ENCODE peak calls at places on chromosomes 2 and 18, in six cellular contexts. V, T, R, I, D and X are unnamed samples.
A peak's percentile ranks its signal among the peaks of the same experiment; 100 is the strongest.

GRCh38 chr2:30398488-30398887 is 48.6 kb upstream of the LCLAT1 start:
- DNase-seq in I (no peak), T (peak; percentile 55), D (no peak), V (peak; percentile 60), R (no peak), X (no peak)

GRCh38 chr2:128625966-128626757 is 307.5 kb upstream of the HS6ST1 start:
- DNase-seq in D (no peak), R (no peak), V (no peak), T (no peak), I (no peak), X (no peak)

GRCh38 chr2:202161106-202161836 is 77.1 kb downstream of the SUMO1 start:
- DNase-seq in V (no peak), I (no peak), T (no peak), D (no peak), R (peak; percentile 25), X (no peak)

GRCh38 chr2:186887107-186888090 is 38.4 kb upstream of the ZSWIM2 start:
- DNase-seq in R (no peak), V (no peak), T (no peak), D (no peak), I (no peak), X (no peak)

GRCh38 chr18:56433919-56434318 is 204.5 kb downstream of the TXNL1 start:
- DNase-seq in D (no peak), V (no peak), I (peak; percentile 44), T (no peak), R (peak; percentile 7), X (no peak)

GRCh38 chr2:224780096-224780495 is 63.9 kb upstream of the CCDC195 start:
- DNase-seq in I (no peak), T (no peak), V (no peak), R (no peak), D (no peak), X (no peak)

GRCh38 chr2:219325136-219325535 is 7.4 kb downstream of the RESP18 start:
- DNase-seq in T (no peak), I (no peak), R (no peak), D (no peak), V (no peak), X (no peak)

GRCh38 chr2:228549390-228550007 is 368.0 kb upstream of the SPHKAP start:
- DNase-seq in V (peak; percentile 64), R (no peak), D (no peak), I (no peak), T (no peak), X (no peak)

GRCh38 chr2:218257390-218257981 is 3.3 kb upstream of the GPBAR1 start:
- DNase-seq in V (no peak), I (peak; percentile 91), D (no peak), T (no peak), R (peak; percentile 45), X (peak; percentile 52)

GRCh38 chr2:120469486-120469885 is 123.5 kb downstream of the INHBB start:
- DNase-seq in I (no peak), R (no peak), T (no peak), D (no peak), V (no peak), X (no peak)

GRCh38 chr2:223221120-223221859 is 169.3 kb downstream of the KCNE4 start:
- DNase-seq in V (no peak), I (peak; percentile 26), T (no peak), D (no peak), R (no peak), X (no peak)

GRCh38 chr2:158359846-158360245 is 96.7 kb downstream of the CCDC148 start:
- DNase-seq in R (peak; percentile 92), V (peak; percentile 64), D (peak; percentile 1), I (peak; percentile 45), T (peak; percentile 59), X (no peak)

GRCh38 chr2:51413726-51414125 is 381.8 kb upstream of the NRXN1 start:
- DNase-seq in I (no peak), V (no peak), D (no peak), R (peak; percentile 7), T (peak; percentile 51), X (no peak)

GRCh38 chr2:193963472-193964119 is 1693.4 kb upstream of the SLC39A10 start:
- DNase-seq in D (no peak), T (no peak), V (peak; percentile 37), I (peak; percentile 75), R (peak; percentile 66), X (peak; percentile 5)

GRCh38 chr18:35775887-35776286 is 194.3 kb downstream of the GALNT1 start:
- DNase-seq in V (peak; percentile 22), R (no peak), D (peak; percentile 29), T (peak; percentile 9), I (peak; percentile 59), X (peak; percentile 17)

GRCh38 chr2:223049356-223049755 is 2.6 kb upstream of the KCNE4 start:
- DNase-seq in R (no peak), T (no peak), D (no peak), V (no peak), I (no peak), X (no peak)

GRCh38 chr2:158748925-158749590 is 46.1 kb upstream of the DAPL1 start:
- DNase-seq in D (no peak), R (no peak), V (no peak), I (no peak), T (no peak), X (no peak)

GRCh38 chr2:52810460-52810859 is 957.1 kb upstream of the CHAC2 start:
- DNase-seq in I (peak; percentile 55), D (peak; percentile 3), V (peak; percentile 42), T (peak; percentile 49), R (peak; percentile 69), X (no peak)

GRCh38 chr2:55827855-55828254 is 95.7 kb downstream of the EFEMP1 start:
- DNase-seq in I (no peak), R (peak; percentile 49), V (no peak), D (no peak), T (peak; percentile 11), X (no peak)

GRCh38 chr2:204655101-204655500 is 109.8 kb downstream of the PARD3B start:
- DNase-seq in D (no peak), I (no peak), T (peak; percentile 77), R (no peak), V (peak; percentile 7), X (no peak)

DNA sequence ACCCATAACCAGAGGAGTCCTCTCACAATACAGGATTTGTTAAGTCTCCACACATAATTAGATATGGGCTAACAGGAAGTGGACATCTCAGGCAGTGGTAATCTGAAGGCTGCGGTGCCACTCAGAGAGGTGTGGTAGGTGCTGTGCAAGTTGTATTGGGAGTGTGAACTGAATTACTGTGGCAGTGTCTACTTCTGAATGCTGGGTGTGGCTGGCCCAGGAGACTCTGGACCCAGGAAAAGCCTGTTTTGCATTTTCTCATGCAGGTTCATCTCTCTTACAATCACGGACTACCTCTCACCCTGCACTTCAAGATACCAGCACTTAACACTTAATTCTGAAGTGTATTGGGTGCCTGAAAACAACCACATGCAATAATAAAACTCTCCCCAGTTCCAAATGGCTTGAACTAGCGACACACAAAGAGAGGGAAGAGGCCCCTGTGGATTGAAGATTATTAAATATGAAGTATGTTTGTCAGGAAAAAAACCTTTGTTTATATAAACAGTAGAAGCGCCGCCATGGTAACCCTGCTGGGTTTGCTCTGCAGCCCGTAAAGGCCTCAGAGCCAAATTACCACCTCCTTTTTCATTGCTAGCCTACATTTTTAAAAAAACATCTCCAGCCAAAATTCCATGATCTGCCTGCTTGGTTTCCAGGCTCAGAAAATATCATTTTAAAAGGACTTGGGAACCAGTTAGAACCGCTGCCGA is 77.5 kb downstream of the GFPT1 start:
- DNase-seq in I (peak; percentile 57), R (peak; percentile 38), V (no peak), T (peak; percentile 64), D (no peak), X (no peak)
- H3K27ac ChIP-seq in I (peak overlapping the region; percentile 59), R (peak overlapping the region; percentile 36), V (no peak overlapping the region), T (peak overlapping the region; percentile 63), D (no peak overlapping the region), X (no peak overlapping the region)

GRCh38 chr2:66305714-66306113 is 129.2 kb upstream of the MEIS1 start:
- DNase-seq in R (no peak), T (peak; percentile 2), V (peak; percentile 15), I (no peak), D (no peak), X (no peak)

GRCh38 chr2:66303471-66303870 is 131.5 kb upstream of the MEIS1 start:
- DNase-seq in D (no peak), V (no peak), R (no peak), T (no peak), I (no peak), X (no peak)

GRCh38 chr2:66306488-66306887 is 128.4 kb upstream of the MEIS1 start:
- DNase-seq in D (no peak), T (no peak), I (no peak), R (no peak), V (no peak), X (no peak)

GRCh38 chr2:66301073-66301766 is 133.7 kb upstream of the MEIS1 start:
- DNase-seq in V (no peak), I (no peak), T (peak; percentile 34), R (no peak), D (no peak), X (no peak)

GRCh38 chr2:66301767-66302140 is 133.2 kb upstream of the MEIS1 start:
- DNase-seq in T (no peak), D (no peak), V (no peak), R (no peak), I (no peak), X (no peak)
- H2AFZ ChIP-seq in T (peak overlapping the region; percentile 32), D (no peak overlapping the region), V (no peak overlapping the region), R (no peak overlapping the region), I (no peak overlapping the region), X (no peak overlapping the region)

GRCh38 chr2:16663121-16663905 is 2.3 kb downstream of the CYRIA start:
- DNase-seq in T (no peak), D (no peak), R (no peak), I (no peak), V (no peak), X (no peak)

GRCh38 chr2:16664809-16665745 is 557 bp downstream of the CYRIA start:
- DNase-seq in T (no peak), D (no peak), I (peak; percentile 33), R (no peak), V (no peak), X (no peak)

GRCh38 chr2:16662440-16662839 is 3.2 kb downstream of the CYRIA start:
- DNase-seq in D (no peak), I (no peak), V (peak; percentile 30), R (no peak), T (peak; percentile 71), X (no peak)

GRCh38 chr2:16665746-16666452 is at the start of gene CYRIA:
- DNase-seq in D (peak; percentile 46), T (no peak), R (no peak), V (peak; percentile 36), I (peak; percentile 57), X (peak; percentile 32)

DNA sequence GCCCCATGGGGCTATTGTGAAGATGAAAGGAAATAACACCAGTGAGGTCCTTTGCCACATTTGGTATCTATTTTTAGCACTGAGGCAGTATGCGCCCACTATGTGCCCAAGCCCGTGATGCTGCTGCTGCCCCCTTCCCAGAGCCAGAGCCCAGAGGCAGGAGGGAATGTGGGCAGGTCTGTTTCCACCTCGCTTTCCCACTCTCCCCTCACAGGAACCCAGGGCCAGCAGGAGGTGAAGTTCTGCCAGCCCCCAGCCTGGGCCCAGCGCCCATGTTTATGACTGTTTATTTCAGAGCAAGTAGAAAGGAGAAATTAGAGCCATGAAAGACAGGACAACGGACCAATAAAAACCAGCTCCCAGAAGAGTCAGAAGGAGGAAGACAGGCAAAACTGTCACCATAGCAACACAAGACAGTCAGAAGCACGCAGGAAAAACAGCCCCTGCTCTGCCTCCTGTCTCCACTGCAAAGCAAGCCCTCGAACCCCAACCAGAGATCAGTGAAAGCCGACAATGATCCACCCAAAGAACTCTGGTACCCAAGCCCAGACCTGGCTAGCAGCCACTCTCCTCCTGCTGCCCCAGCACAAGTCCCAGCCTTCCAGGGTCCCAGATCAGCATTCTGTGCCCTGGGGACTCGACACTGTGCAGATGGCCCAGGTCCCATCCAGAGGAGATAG is 1.4 kb downstream of the CYRIA start:
- DNase-seq in T (peak; percentile 92), V (no peak), R (no peak), I (peak; percentile 62), D (no peak), X (no peak)
- H3K4me3 ChIP-seq in T (peak overlapping the region; percentile 4), V (no peak overlapping the region), R (no peak overlapping the region), I (peak overlapping the region; percentile 64), D (peak overlapping the region; percentile 53), X (no peak overlapping the region)

GRCh38 chr2:113009617-113010016 is 4.4 kb downstream of the IL36A start:
- DNase-seq in I (no peak), D (no peak), T (no peak), V (no peak), R (no peak), X (no peak)
- H3K27ac ChIP-seq in I (no peak overlapping the region), D (no peak overlapping the region), T (no peak overlapping the region), V (no peak overlapping the region), R (no peak overlapping the region), X (no peak overlapping the region)